ENCODE peak calls at places on chromosomes 13 and 19, in six cellular contexts. One of them, this sample, is unnamed.

GRCh38 chr13:65990684-65991083 is 1239.5 kb downstream of the PCDH9 start:
- DNase-seq in Peyer's patch: no peak
- DNase-seq in gastrocnemius medialis: no peak
- DNase-seq in heart left ventricle: no peak
- DNase-seq in uterus: no peak
- DNase-seq in ovary: no peak
- DNase-seq in this sample: no peak

GRCh38 chr19:14059093-14059480 is 2.8 kb downstream of the PALM3 start:
- DNase-seq in Peyer's patch: peak
- DNase-seq in gastrocnemius medialis: no peak
- DNase-seq in heart left ventricle: no peak
- DNase-seq in uterus: no peak
- DNase-seq in ovary: no peak
- DNase-seq in this sample: peak

GRCh38 chr13:99911069-99911964 is 60.2 kb downstream of the ZIC5 start:
- DNase-seq in Peyer's patch: no peak
- DNase-seq in gastrocnemius medialis: no peak
- DNase-seq in heart left ventricle: no peak
- DNase-seq in uterus: no peak
- DNase-seq in ovary: no peak
- DNase-seq in this sample: no peak

GRCh38 chr13:74074723-74075122 is 59.5 kb downstream of the KLF12 start:
- DNase-seq in Peyer's patch: no peak
- DNase-seq in gastrocnemius medialis: no peak
- DNase-seq in heart left ventricle: no peak
- DNase-seq in uterus: no peak
- DNase-seq in ovary: no peak
- DNase-seq in this sample: no peak

GRCh38 chr13:89199138-89199537 is 1528.0 kb downstream of the SLITRK5 start:
- DNase-seq in Peyer's patch: no peak
- DNase-seq in gastrocnemius medialis: no peak
- DNase-seq in heart left ventricle: no peak
- DNase-seq in uterus: no peak
- DNase-seq in ovary: no peak
- DNase-seq in this sample: no peak

GRCh38 chr19:5593963-5594255 is 26.2 kb upstream of the TINCR start:
- DNase-seq in Peyer's patch: no peak
- DNase-seq in gastrocnemius medialis: no peak
- DNase-seq in heart left ventricle: no peak
- DNase-seq in uterus: no peak
- DNase-seq in ovary: no peak
- DNase-seq in this sample: no peak

GRCh38 chr19:48964205-48965032 is 690 bp upstream of the FTL start:
- DNase-seq in Peyer's patch: peak
- DNase-seq in gastrocnemius medialis: no peak
- DNase-seq in heart left ventricle: no peak
- DNase-seq in uterus: no peak
- DNase-seq in ovary: peak
- DNase-seq in this sample: peak

GRCh38 chr13:50690020-50690419 is 153.5 kb downstream of the DLEU7 start:
- DNase-seq in Peyer's patch: no peak
- DNase-seq in gastrocnemius medialis: no peak
- DNase-seq in heart left ventricle: no peak
- DNase-seq in uterus: no peak
- DNase-seq in ovary: no peak
- DNase-seq in this sample: no peak

GRCh38 chr19:40682431-40682964 is 8.0 kb downstream of the NUMBL start:
- DNase-seq in Peyer's patch: no peak
- DNase-seq in gastrocnemius medialis: no peak
- DNase-seq in heart left ventricle: peak
- DNase-seq in uterus: no peak
- DNase-seq in ovary: no peak
- DNase-seq in this sample: no peak

GRCh38 chr13:39915418-39915817 is 260.0 kb downstream of the COG6 start:
- DNase-seq in Peyer's patch: no peak
- DNase-seq in gastrocnemius medialis: no peak
- DNase-seq in heart left ventricle: no peak
- DNase-seq in uterus: no peak
- DNase-seq in ovary: no peak
- DNase-seq in this sample: no peak

GRCh38 chr13:80284290-80284689 is 56.6 kb downstream of the SPRY2 start:
- DNase-seq in Peyer's patch: no peak
- DNase-seq in gastrocnemius medialis: no peak
- DNase-seq in heart left ventricle: no peak
- DNase-seq in uterus: no peak
- DNase-seq in ovary: no peak
- DNase-seq in this sample: no peak

GRCh38 chr13:106063591-106064308 is 471.7 kb downstream of the EFNB2 start:
- DNase-seq in Peyer's patch: no peak
- DNase-seq in gastrocnemius medialis: no peak
- DNase-seq in heart left ventricle: no peak
- DNase-seq in uterus: no peak
- DNase-seq in ovary: no peak
- DNase-seq in this sample: no peak

GRCh38 chr13:40993119-40993518 is 26.0 kb downstream of the ELF1 start:
- DNase-seq in Peyer's patch: no peak
- DNase-seq in gastrocnemius medialis: no peak
- DNase-seq in heart left ventricle: no peak
- DNase-seq in uterus: no peak
- DNase-seq in ovary: no peak
- DNase-seq in this sample: no peak

GRCh38 chr19:41939861-41940442 is 11.7 kb upstream of the ERFL start:
- DNase-seq in Peyer's patch: peak
- DNase-seq in gastrocnemius medialis: no peak
- DNase-seq in heart left ventricle: no peak
- DNase-seq in uterus: no peak
- DNase-seq in ovary: no peak
- DNase-seq in this sample: no peak

GRCh38 chr19:50925734-50926133 is 14.5 kb upstream of the KLK4 start:
- DNase-seq in Peyer's patch: no peak
- DNase-seq in gastrocnemius medialis: no peak
- DNase-seq in heart left ventricle: no peak
- DNase-seq in uterus: no peak
- DNase-seq in ovary: no peak
- DNase-seq in this sample: no peak

GRCh38 chr19:328025-328505 is 16.5 kb downstream of the MIER2 start:
- DNase-seq in Peyer's patch: no peak
- DNase-seq in gastrocnemius medialis: no peak
- DNase-seq in heart left ventricle: no peak
- DNase-seq in uterus: no peak
- DNase-seq in ovary: no peak
- DNase-seq in this sample: peak

GRCh38 chr13:50127726-50128291 is 112.6 kb downstream of the KCNRG start:
- DNase-seq in Peyer's patch: no peak
- DNase-seq in gastrocnemius medialis: no peak
- DNase-seq in heart left ventricle: peak
- DNase-seq in uterus: no peak
- DNase-seq in ovary: no peak
- DNase-seq in this sample: no peak

DNA sequence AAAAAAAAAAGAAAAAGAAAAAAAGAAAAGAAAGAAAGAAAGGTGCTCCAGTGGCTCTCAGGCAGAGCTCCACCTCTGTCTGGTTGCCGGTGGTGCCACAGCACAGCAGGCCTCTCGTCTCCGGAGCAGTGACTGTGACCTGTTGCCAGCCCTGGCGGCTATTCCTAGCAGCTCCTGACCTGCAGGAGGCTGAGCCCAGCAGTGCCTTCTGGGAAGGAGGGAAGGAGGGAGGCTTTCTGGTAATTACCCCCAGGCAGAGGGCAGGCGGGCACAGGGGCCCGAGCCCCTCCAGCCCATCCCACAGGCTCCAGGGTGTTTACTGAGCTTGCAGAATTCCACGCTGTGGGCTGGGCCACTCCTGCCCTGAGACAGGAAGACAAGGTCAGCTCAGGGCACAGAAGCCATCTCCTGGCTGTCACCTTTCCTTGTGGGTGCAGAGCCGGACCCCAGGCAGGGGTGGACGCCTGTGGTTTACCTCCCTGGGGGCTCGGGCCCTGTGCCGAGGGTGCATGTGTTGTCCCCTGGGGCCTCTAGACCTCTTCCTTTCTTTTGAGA is 77.9 kb downstream of the GNG7 start:
- DNase-seq in Peyer's patch: no peak
- DNase-seq in gastrocnemius medialis: peak
- DNase-seq in heart left ventricle: no peak
- DNase-seq in uterus: no peak
- DNase-seq in ovary: no peak
- DNase-seq in this sample: no peak
- TF ChIP-seq POLR2A in Peyer's patch: no peak
- TF ChIP-seq POLR2A in gastrocnemius medialis: peak
- TF ChIP-seq POLR2A in heart left ventricle: no peak
- TF ChIP-seq POLR2A in uterus: no peak
- TF ChIP-seq POLR2A in ovary: no peak
- TF ChIP-seq POLR2A in this sample: no peak

DNA sequence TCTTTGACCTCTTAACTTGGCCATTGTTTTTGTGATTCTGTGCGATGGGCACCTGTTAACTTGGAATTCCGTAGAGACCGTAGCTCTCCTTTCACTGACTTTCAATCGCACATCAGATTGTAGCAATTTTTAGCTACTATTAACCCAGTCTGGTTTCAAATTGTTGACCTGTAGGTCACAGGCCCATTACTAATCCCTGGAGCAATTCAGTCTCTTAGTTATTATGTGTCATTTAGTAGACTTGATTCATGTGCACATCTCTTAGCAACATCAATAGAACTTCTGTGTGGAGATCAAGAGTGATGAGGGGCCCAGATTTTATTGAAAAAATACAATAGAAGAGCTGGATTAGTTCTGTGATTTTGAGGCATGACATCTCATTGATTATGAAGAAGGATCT is 549.6 kb upstream of the SLC10A2 start:
- DNase-seq in Peyer's patch: no peak
- DNase-seq in gastrocnemius medialis: no peak
- DNase-seq in heart left ventricle: no peak
- DNase-seq in uterus: no peak
- DNase-seq in ovary: no peak
- DNase-seq in this sample: no peak
- TF ChIP-seq POLR2A in Peyer's patch: no peak
- TF ChIP-seq POLR2A in gastrocnemius medialis: no peak
- TF ChIP-seq POLR2A in heart left ventricle: no peak
- TF ChIP-seq POLR2A in uterus: no peak
- TF ChIP-seq POLR2A in ovary: no peak
- TF ChIP-seq POLR2A in this sample: no peak

GRCh38 chr19:16185123-16185924 is at the start of gene FAM32A:
- DNase-seq in Peyer's patch: peak
- DNase-seq in gastrocnemius medialis: peak
- DNase-seq in heart left ventricle: peak
- DNase-seq in uterus: peak
- DNase-seq in ovary: peak
- DNase-seq in this sample: peak
- TF ChIP-seq POLR2A in Peyer's patch: peak
- TF ChIP-seq POLR2A in gastrocnemius medialis: peak
- TF ChIP-seq POLR2A in heart left ventricle: peak
- TF ChIP-seq POLR2A in uterus: peak
- TF ChIP-seq POLR2A in ovary: peak
- TF ChIP-seq POLR2A in this sample: peak

DNA sequence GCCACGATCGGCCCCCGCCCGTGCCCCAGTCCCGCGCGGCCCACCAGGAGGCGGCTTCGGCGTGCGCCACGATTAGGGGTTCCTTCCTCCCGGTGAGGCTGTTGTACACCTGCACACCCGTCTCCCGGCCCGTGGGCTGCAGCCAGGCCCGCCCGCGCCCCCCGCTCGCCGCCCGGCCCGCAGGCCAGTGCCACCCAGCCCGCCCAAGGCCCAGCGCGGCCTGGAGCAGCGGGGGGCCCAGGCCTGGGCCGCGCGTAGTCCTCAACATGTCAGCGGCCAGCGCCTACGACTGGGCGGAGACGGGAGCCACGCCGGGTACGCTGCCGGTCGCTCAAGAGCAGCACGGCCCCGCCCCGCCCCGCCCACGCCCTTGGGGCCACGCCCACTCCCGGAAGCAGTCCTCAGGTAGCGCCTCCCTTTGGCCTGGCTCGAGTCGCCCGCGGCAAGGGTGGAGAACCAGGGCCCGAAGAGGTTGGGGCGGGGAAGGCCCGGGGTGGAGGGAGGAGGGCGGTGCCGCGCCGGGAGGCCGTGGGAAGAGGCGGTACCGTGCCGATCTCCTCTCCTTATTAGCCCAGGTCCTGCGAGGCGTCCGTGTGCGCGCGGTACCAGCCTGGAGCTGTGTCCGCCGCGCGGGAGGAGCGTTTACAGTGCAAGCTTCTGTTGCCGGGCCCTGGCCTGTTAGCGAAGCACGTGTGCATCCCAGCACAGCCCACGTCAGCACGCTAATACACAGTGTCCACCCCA is at the start of gene CARS2:
- DNase-seq in Peyer's patch: peak
- DNase-seq in gastrocnemius medialis: peak
- DNase-seq in heart left ventricle: peak
- DNase-seq in uterus: peak
- DNase-seq in ovary: peak
- DNase-seq in this sample: peak
- TF ChIP-seq POLR2A in Peyer's patch: peak
- TF ChIP-seq POLR2A in gastrocnemius medialis: peak
- TF ChIP-seq POLR2A in heart left ventricle: peak
- TF ChIP-seq POLR2A in uterus: peak
- TF ChIP-seq POLR2A in ovary: peak
- TF ChIP-seq POLR2A in this sample: peak

DNA sequence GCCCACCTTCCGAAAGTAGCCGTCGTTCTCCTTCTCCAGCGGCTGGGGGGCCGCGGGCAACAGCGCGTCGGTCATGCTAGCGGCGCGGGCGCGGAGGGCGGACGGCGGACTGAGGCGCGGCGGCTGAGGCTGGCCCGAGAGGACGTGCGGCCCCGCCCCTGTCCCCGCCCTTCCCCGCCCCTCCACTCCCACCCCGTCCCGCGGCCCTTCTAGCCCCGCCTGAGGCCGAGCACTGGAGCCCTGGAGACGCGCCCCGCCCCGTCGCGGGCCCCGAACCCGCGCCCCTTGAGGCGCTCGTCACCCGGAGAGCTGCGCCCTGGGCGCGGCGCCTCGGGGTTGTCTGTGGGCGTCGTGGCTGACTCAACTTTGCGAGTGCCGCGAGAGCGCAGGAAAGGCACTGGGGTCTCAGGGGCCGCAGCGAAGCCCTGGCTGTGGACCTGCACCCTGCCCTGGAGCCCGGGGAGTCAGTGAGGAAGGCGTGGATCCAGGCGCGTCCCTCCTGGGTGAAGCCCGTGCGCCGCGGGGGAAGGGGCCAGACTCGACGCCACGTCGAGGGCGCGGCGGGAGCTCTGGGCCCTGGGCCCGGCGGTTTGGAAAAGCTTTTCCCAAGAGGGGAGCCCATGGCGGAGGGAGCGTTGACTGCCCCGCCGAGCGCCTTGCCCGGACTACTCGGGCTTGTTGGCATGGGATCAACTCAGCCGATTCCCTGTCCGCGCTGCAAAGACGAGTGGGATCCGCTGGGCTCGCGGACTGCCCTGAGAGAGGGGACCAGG is at the start of gene RHPN2:
- DNase-seq in Peyer's patch: peak
- DNase-seq in gastrocnemius medialis: no peak
- DNase-seq in heart left ventricle: peak
- DNase-seq in uterus: peak
- DNase-seq in ovary: peak
- DNase-seq in this sample: peak
- TF ChIP-seq POLR2A in Peyer's patch: peak
- TF ChIP-seq POLR2A in gastrocnemius medialis: no peak
- TF ChIP-seq POLR2A in heart left ventricle: no peak
- TF ChIP-seq POLR2A in uterus: no peak
- TF ChIP-seq POLR2A in ovary: no peak
- TF ChIP-seq POLR2A in this sample: no peak

This sample was measured in erythroblast.